ENCODE peak calls at places on chromosomes 6 and 20, in six cellular contexts. A is fibroblast of the aortic adventitia, C is mammary epithelial cell, F is transverse colon, M is Calu3, N is endothelial cell. L is an unnamed sample.

GRCh38 chr6:123953920-123954319 is 150.3 kb downstream of the NKAIN2 start:
- DNase-seq in A (no peak), C (peak; percentile 2), F (no peak), M (no peak), N (no peak), L (peak; percentile 58)

GRCh38 chr20:16444056-16444777 is 129.0 kb downstream of the KIF16B start:
- DNase-seq in A (peak; percentile 68), C (no peak), F (no peak), M (no peak), N (no peak), L (peak; percentile 2)

GRCh38 chr20:43388267-43389081 is 69.2 kb upstream of the SRSF6 start:
- DNase-seq in A (peak; percentile 78), C (no peak), F (no peak), M (no peak), N (no peak), L (no peak)

GRCh38 chr6:106510090-106510970 is 119.0 kb downstream of the RTN4IP1 start:
- DNase-seq in A (peak; percentile 33), C (peak; percentile 87), F (peak; percentile 86), M (peak; percentile 72), N (peak; percentile 36), L (peak; percentile 95)

GRCh38 chr6:105981002-105981887 is 104.9 kb upstream of the PRDM1 start:
- DNase-seq in A (no peak), C (no peak), F (peak; percentile 55), M (no peak), N (peak; percentile 48), L (no peak)

GRCh38 chr6:17086469-17086868 is 15.4 kb upstream of the STMND1 start:
- DNase-seq in A (peak; percentile 86), C (peak; percentile 59), F (peak; percentile 40), M (peak; percentile 66), N (peak; percentile 69), L (peak; percentile 76)

GRCh38 chr6:137799950-137800568 is 67.0 kb upstream of the TNFAIP3 start:
- DNase-seq in A (peak; percentile 56), C (peak; percentile 72), F (peak; percentile 44), M (peak; percentile 41), N (no peak), L (peak; percentile 84)

GRCh38 chr20:1526896-1527295 is 30.6 kb downstream of the SIRPD start:
- DNase-seq in A (peak; percentile 35), C (no peak), F (no peak), M (no peak), N (no peak), L (no peak)

GRCh38 chr6:72620866-72621242 is 1.0 kb upstream of the KCNQ5 start:
- DNase-seq in A (no peak), C (no peak), F (no peak), M (no peak), N (no peak), L (no peak)

GRCh38 chr6:40999498-41000070 is 39.4 kb downstream of the UNC5CL start:
- DNase-seq in A (peak; percentile 66), C (no peak), F (peak; percentile 49), M (peak; percentile 62), N (peak; percentile 66), L (peak; percentile 50)

GRCh38 chr6:49030621-49031020 is 432.4 kb downstream of the MMUT start:
- DNase-seq in A (peak; percentile 48), C (peak; percentile 69), F (no peak), M (no peak), N (no peak), L (no peak)

GRCh38 chr6:6843057-6843627 is 254.6 kb downstream of the LY86 start:
- DNase-seq in A (peak; percentile 6), C (peak; percentile 59), F (no peak), M (no peak), N (no peak), L (peak; percentile 53)

GRCh38 chr20:1509237-1509636 is 18.0 kb upstream of the SIRPB2 start:
- DNase-seq in A (peak; percentile 52), C (peak; percentile 54), F (no peak), M (peak; percentile 19), N (peak; percentile 25), L (peak; percentile 49)

GRCh38 chr20:38453941-38454340 is 18.7 kb upstream of the RALGAPB start:
- DNase-seq in A (no peak), C (no peak), F (no peak), M (no peak), N (no peak), L (no peak)

GRCh38 chr6:34973547-34974248 is 84.6 kb downstream of the ANKS1A start:
- DNase-seq in A (peak; percentile 3), C (no peak), F (no peak), M (no peak), N (no peak), L (no peak)
- TF ChIP-seq CTCF in A (peak; percentile 31), C (peak; percentile 19), F (no peak), M (peak; percentile 33), N (peak; percentile 30), L (no peak)

GRCh38 chr20:30284533-30284932 is 972.9 kb upstream of the DEFB115 start:
- DNase-seq in A (no peak), C (no peak), F (no peak), M (no peak), N (no peak), L (no peak)

GRCh38 chr20:30281584-30282197 is 975.8 kb upstream of the DEFB115 start:
- DNase-seq in A (no peak), C (no peak), F (no peak), M (no peak), N (no peak), L (no peak)

GRCh38 chr20:30286157-30286556 is 971.3 kb upstream of the DEFB115 start:
- DNase-seq in A (no peak), C (no peak), F (no peak), M (no peak), N (no peak), L (no peak)
- TF ChIP-seq CTCF in A (no peak), C (no peak), F (no peak), M (no peak), N (no peak), L (no peak)

GRCh38 chr6:121849477-121849876 is 414.0 kb downstream of the GJA1 start:
- DNase-seq in A (peak; percentile 87), C (peak; percentile 48), F (peak; percentile 11), M (peak; percentile 79), N (peak; percentile 78), L (peak; percentile 80)
- TF ChIP-seq CTCF in A (peak; percentile 82), C (peak; percentile 89), F (peak; percentile 11), M (peak; percentile 76), N (peak; percentile 71), L (peak; percentile 87)

DNA sequence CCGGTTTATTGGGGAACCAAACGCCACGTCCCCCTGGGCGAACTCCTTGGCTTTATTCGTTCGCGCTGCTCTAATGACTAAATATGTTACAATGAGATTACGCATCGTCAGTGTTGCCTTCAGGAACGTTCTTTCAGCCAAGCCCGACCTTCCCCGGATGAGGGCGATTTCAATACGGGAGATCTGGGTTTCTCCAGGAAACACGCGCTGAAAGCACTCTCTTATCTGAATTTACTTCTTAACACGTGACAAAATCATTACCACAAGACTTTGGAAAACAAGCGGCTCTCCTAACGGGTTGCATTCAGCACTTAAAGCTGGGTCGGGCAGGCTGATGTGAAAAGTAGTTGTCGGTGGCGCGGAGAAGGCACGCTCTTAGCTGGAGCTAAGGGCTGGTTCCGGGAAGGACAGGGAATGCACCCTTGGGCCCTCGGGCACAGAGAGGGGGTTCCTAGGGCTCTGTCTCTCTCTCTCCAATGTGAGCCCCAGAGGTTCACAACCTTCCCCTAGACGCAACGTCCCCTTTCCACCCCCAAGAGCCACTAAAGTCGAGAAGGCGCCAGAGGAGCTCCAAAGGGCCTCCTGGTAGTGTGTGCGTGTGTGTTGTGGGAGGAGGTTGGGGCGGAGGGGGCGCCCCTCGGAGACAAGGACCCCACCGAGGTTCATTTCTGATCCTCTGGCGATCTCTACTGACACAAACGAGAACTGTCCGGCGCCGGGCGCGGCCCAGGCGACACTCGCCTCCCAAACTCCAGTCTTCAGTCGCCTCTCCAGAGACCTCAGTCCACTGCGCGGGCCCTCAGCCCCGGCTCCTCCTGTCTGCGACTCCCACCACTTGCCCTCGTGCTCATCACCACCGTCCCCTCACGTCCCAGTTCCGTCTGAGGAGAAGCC is 7.1 kb upstream of the NKX2-2 start:
- DNase-seq in A (peak; percentile 37), C (no peak), F (no peak), M (no peak), N (no peak), L (no peak)
- TF ChIP-seq CTCF in A (no peak), C (no peak), F (no peak), M (no peak), N (no peak), L (no peak)

GRCh38 chr20:347640-348484 is 951 bp downstream of the NRSN2 start:
- DNase-seq in A (peak; percentile 89), C (peak; percentile 69), F (peak; percentile 90), M (peak; percentile 60), N (peak; percentile 85), L (peak; percentile 86)
- TF ChIP-seq CTCF in A (no peak), C (no peak), F (no peak), M (no peak), N (no peak), L (no peak)

GRCh38 chr20:57475388-57476072 is 49.4 kb downstream of the CTCFL start:
- DNase-seq in A (no peak), C (no peak), F (no peak), M (no peak), N (no peak), L (no peak)

GRCh38 chr20:57474191-57474590 is 50.7 kb downstream of the CTCFL start:
- DNase-seq in A (no peak), C (no peak), F (no peak), M (no peak), N (no peak), L (no peak)

GRCh38 chr20:57474816-57475215 is 50.1 kb downstream of the CTCFL start:
- DNase-seq in A (no peak), C (no peak), F (no peak), M (no peak), N (no peak), L (no peak)

GRCh38 chr20:57471496-57472210 is 53.3 kb downstream of the CTCFL start:
- DNase-seq in A (no peak), C (no peak), F (no peak), M (no peak), N (no peak), L (no peak)

DNA sequence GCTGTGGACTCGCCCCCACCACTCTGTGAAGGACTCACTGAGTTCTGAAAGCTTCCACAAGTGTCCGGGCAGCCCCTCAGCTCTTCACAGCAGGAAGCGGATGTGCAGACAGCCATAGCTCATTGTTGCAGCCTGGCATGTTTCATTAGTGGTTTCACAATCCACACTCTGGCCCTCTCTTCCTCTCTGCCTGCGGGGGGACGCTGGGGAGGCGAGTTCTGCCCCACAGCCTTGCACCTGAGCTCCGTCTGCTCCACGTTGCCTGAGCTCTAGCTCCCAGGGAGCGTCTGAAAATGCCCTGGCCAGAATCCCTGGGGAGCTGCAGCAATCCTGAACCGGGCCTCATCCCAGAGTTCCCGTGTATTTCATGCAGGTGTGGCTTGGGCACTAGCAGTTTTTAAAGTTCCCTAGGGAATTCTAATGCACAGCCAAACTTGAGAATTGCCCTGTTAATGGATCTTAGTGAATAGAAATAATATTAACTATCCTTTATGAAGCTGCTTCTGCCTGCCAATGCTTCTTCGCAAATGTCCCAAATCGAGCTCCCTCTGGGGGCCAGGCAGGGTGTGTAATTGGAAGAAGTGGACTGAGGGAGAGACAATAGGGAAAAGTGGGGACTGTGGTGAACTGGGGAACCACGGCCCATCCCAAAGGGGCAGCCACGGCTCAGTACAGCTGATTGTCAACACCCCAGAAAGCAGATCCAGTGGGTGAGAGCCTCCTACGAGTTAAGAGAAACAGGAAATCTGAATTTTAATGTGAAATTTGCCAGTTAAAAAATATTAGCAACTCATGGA is 51.5 kb downstream of the CTCFL start:
- DNase-seq in A (no peak), C (no peak), F (no peak), M (no peak), N (no peak), L (peak; percentile 32)
- TF ChIP-seq CTCF in A (no peak), C (no peak), F (no peak), M (no peak), N (no peak), L (no peak)